ENCODE peak calls at places on chromosomes 16 and 17, in four cellular contexts. J is K562, I is HepG2, L is GM12878. N is an unnamed sample.

GRCh38 chr17:10198509-10199249 is at the start of gene GAS7:
- DNase-seq in I (no peak), L (no peak), J (no peak), N (no peak)

GRCh38 chr16:31201511-31202401 is 804 bp downstream of the PYCARD start:
- DNase-seq in J (peak; percentile 68), I (no peak), L (no peak), N (no peak)

GRCh38 chr17:14748036-14748715 is 447.3 kb downstream of the HS3ST3B1 start:
- DNase-seq in L (no peak), I (no peak), J (no peak), N (no peak)

GRCh38 chr17:73952498-73953205 is 250.8 kb upstream of the RPL38 start:
- DNase-seq in L (no peak), I (no peak), J (peak; percentile 11), N (no peak)

GRCh38 chr17:71098071-71098470 is 928.7 kb downstream of the KCNJ2 start:
- DNase-seq in I (no peak), J (no peak), L (no peak), N (no peak)

GRCh38 chr16:83843657-83844056 is 35.9 kb downstream of the HSBP1 start:
- DNase-seq in J (no peak), L (no peak), I (no peak), N (no peak)

GRCh38 chr16:84652565-84652964 is 4.3 kb downstream of the KLHL36 start:
- DNase-seq in I (no peak), L (no peak), J (no peak), N (no peak)

GRCh38 chr16:68086336-68086821 is 1.2 kb downstream of the NFATC3 start:
- DNase-seq in L (no peak), I (peak; percentile 69), J (peak; percentile 65), N (no peak)

GRCh38 chr17:67132366-67132765 is 88.0 kb downstream of the CACNG1 start:
- DNase-seq in J (no peak), L (no peak), I (no peak), N (no peak)

GRCh38 chr17:10737168-10737622 is 7.4 kb upstream of the TMEM220 start:
- DNase-seq in I (peak; percentile 81), L (no peak), J (peak; percentile 51), N (no peak)

GRCh38 chr16:83187404-83187803 is 560.6 kb downstream of the CDH13 start:
- DNase-seq in L (no peak), I (no peak), J (no peak), N (no peak)

GRCh38 chr17:66524848-66525247 is 222.4 kb downstream of the PRKCA start:
- DNase-seq in I (no peak), J (no peak), L (no peak), N (no peak)

GRCh38 chr17:49260922-49261291 is 30.3 kb upstream of the PHOSPHO1 start:
- DNase-seq in J (no peak), I (no peak), L (no peak), N (no peak)
- H3K4me1 ChIP-seq in J (peaks cover 4% of the 10 kb centered on the region), I (peaks cover 13% of the 10 kb centered on the region), L (peaks cover 3% of the 10 kb centered on the region), N (no peaks in the 10 kb centered on the region)

GRCh38 chr16:71448274-71448866 is 6.5 kb upstream of the TLE7 start:
- DNase-seq in J (no peak), L (no peak), I (no peak), N (no peak)
- H3K9me3 ChIP-seq in J (peaks cover 26% of the 10 kb centered on the region), L (peaks cover 48% of the 10 kb centered on the region), I (no peaks in the 10 kb centered on the region), N (peaks cover 76% of the 10 kb centered on the region)

GRCh38 chr17:77555741-77556291 is 402.7 kb upstream of the TNRC6C start:
- DNase-seq in L (no peak), I (no peak), J (no peak), N (no peak)
- TF ChIP-seq ZNF274 in L (no peak), I (no peak), J (no peak), N (no peak)

GRCh38 chr17:72394531-72394930 is 273.7 kb downstream of the SOX9 start:
- DNase-seq in L (no peak), I (no peak), J (no peak), N (no peak)
- H3K4me1 ChIP-seq in L (peaks cover 29% of the 10 kb centered on the region), I (peaks cover 97% of the 10 kb centered on the region), J (no peaks in the 10 kb centered on the region), N (no peaks in the 10 kb centered on the region)

GRCh38 chr17:35342207-35342744 is 31.1 kb downstream of the SLFN11 start:
- DNase-seq in L (no peak), J (no peak), I (no peak), N (no peak)
- H3K9me3 ChIP-seq in L (peaks cover 2% of the 10 kb centered on the region), J (no peaks in the 10 kb centered on the region), I (peaks cover 9% of the 10 kb centered on the region), N (peaks cover 5% of the 10 kb centered on the region)

DNA sequence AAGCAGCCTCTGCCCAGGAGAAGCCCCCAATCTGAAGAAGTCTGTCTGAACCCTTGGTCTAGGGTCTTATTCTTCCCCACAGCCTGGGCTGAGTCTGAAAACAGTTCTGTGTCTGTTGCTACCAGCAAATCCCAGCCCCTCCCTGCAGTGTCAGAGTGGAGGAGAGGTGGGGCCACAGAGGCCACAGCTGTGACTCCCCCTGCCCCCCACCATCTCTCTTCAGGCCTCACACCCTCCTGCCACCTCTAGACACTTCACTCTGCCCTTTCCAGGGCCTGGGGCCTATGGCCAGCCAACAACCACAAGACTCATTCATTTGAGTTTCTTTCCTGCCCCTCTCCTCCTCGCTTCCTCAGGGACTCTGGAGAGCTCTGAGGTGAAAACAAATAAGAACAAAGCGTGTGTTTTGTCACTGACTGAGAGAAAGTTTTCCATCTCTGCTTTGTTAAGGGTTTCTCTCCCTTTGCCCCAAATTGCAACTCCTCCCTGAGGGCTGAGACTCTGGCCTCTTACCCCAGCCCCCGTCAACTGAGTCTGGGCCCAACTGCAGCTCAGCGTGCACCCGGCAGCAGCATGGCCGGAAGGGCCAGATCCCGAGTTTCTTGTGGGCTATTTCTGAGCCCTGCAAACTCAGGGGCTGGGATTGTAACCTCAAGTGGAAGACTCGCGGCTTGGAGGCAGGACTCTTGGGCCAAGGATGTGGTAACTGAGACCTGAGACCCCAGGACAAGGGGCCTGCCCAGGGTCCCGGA is 13.2 kb downstream of the C17orf50 start:
- DNase-seq in L (no peak), I (no peak), J (no peak), N (no peak)
- TF ChIP-seq ZNF274 in L (no peak), I (no peak), J (no peak), N (no peak)

GRCh38 chr16:61780161-61780560 is 256.1 kb downstream of the CDH8 start:
- DNase-seq in L (no peak), I (no peak), J (no peak), N (no peak)
- H3K4me1 ChIP-seq in L (no peaks in the 10 kb centered on the region), I (no peaks in the 10 kb centered on the region), J (no peaks in the 10 kb centered on the region), N (no peaks in the 10 kb centered on the region)

DNA sequence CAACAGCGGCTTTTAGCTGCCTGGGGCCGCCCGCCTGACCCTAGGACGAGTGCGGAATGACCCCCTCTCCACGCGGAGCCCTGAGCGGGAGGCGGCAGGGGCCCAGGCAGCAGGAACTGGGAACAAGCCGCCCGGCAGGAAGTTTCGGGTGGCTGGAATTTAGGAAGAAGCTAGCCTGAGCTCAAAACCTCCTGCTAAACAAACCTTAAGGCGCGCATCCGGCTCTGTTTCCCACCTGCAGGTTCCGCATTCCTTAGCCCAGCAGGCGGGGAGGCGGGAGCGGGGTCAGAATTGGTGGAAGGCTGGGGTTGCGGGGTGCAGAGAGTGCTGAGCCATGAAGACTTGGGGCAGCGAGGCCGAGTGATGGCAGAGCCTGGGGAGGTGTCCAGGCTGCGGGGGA is 813.9 kb downstream of the KCNJ18 start:
- DNase-seq in J (no peak), I (no peak), L (no peak), N (no peak)
- H3K9me3 ChIP-seq in J (no peaks in the 10 kb centered on the region), I (peaks cover 17% of the 10 kb centered on the region), L (peaks cover 2% of the 10 kb centered on the region), N (no peaks in the 10 kb centered on the region)

N was measured in NT2/D1.